ENCODE peak calls at places on chromosomes 3 and 15, in seven cellular contexts. B is transverse colon, U is thoracic aorta, W is IMR-90, S is OCI-LY7, Z is fibroblast of mammary gland, N is colonic mucosa. G is an unnamed sample.

GRCh38 chr15:75844629-75845390 is 1.6 kb downstream of the UBE2Q2 start:
- DNase-seq in B (no peak), Z (no peak), N (no peak), S (no peak), W (no peak), U (no peak), G (peak; percentile 5)

GRCh38 chr3:42505849-42506410 is 3.5 kb downstream of the VIPR1 start:
- DNase-seq in S (no peak), U (no peak), B (peak; percentile 7), Z (no peak), W (no peak), N (peak; percentile 19), G (no peak)

GRCh38 chr15:84727429-84727828 is 11.5 kb upstream of the SEC11A start:
- DNase-seq in U (no peak), Z (no peak), N (no peak), S (no peak), B (no peak), W (peak; percentile 51), G (no peak)

GRCh38 chr3:44355634-44356033 is 17.1 kb downstream of the TCAIM start:
- DNase-seq in N (no peak), U (peak; percentile 8), S (no peak), Z (peak; percentile 87), B (no peak), W (peak; percentile 91), G (peak; percentile 89)

GRCh38 chr3:66483006-66483928 is 17.6 kb downstream of the LRIG1 start:
- DNase-seq in U (peak; percentile 59), B (peak; percentile 57), S (peak; percentile 58), N (peak; percentile 66), W (peak; percentile 73), Z (peak; percentile 73), G (peak; percentile 44)

GRCh38 chr3:124322966-124323365 is 331.0 kb upstream of the ROPN1 start:
- DNase-seq in B (no peak), S (no peak), N (no peak), Z (no peak), W (peak; percentile 46), U (no peak), G (no peak)

GRCh38 chr15:67506775-67507747 is 13.9 kb upstream of the C15orf61 start:
- DNase-seq in W (peak; percentile 9), S (peak; percentile 14), N (no peak), U (no peak), Z (peak; percentile 71), B (no peak), G (peak; percentile 67)

GRCh38 chr3:128746881-128747280 is 20.9 kb downstream of the RAB7A start:
- DNase-seq in N (no peak), S (no peak), W (no peak), B (no peak), Z (no peak), U (no peak), G (no peak)

GRCh38 chr15:63484433-63484832 is 20.0 kb upstream of the USP3 start:
- DNase-seq in N (no peak), B (no peak), U (no peak), W (no peak), S (no peak), Z (no peak), G (no peak)

GRCh38 chr15:83287541-83288027 is 3.1 kb upstream of the BNC1 start:
- DNase-seq in U (no peak), Z (peak; percentile 99), W (peak; percentile 98), N (no peak), S (no peak), B (no peak), G (peak; percentile 93)

GRCh38 chr3:4712109-4712508 is 219.0 kb downstream of the ITPR1 start:
- DNase-seq in N (peak; percentile 78), U (no peak), W (peak; percentile 57), S (no peak), B (peak; percentile 71), Z (peak; percentile 90), G (peak; percentile 70)

GRCh38 chr3:186596568-186597287 is 16.1 kb upstream of the AHSG start:
- DNase-seq in B (no peak), U (no peak), N (no peak), Z (no peak), S (no peak), W (peak; percentile 16), G (peak; percentile 43)

GRCh38 chr15:64825081-64825430 is 391 bp downstream of the PIF1 start:
- DNase-seq in B (no peak), S (peak; percentile 46), U (no peak), Z (no peak), W (no peak), N (no peak), G (no peak)

GRCh38 chr3:64988188-64988587 is 300.4 kb upstream of the ADAMTS9 start:
- DNase-seq in Z (peak; percentile 32), W (no peak), N (no peak), S (no peak), U (no peak), B (no peak), G (peak; percentile 42)

GRCh38 chr15:42273099-42273899 is at the start of the genes GANC and TMEM87A:
- DNase-seq in N (peak; percentile 98), U (peak; percentile 88), B (peak; percentile 98), S (peak; percentile 97), W (peak; percentile 99), Z (peak; percentile 98), G (peak; percentile 99)

GRCh38 chr15:42273900-42274692 is 863 bp upstream of the TMEM87A start:
- DNase-seq in Z (peak; percentile 81), W (peak; percentile 67), N (peak; percentile 82), B (peak; percentile 82), S (peak; percentile 72), U (peak; percentile 48), G (peak; percentile 75)

GRCh38 chr15:42275780-42276395 is 2.7 kb upstream of the TMEM87A start:
- DNase-seq in U (no peak), W (no peak), Z (no peak), B (no peak), N (no peak), S (no peak), G (peak; percentile 26)

GRCh38 chr15:42272768-42273098 is 268 bp upstream of the GANC start:
- DNase-seq in N (no peak), U (no peak), W (no peak), S (no peak), Z (no peak), B (no peak), G (no peak)

GRCh38 chr15:42274693-42274971 is 1.4 kb upstream of the TMEM87A start:
- DNase-seq in B (peak; percentile 18), N (peak; percentile 27), W (no peak), S (no peak), U (no peak), Z (no peak), G (no peak)
- H3K4me3 ChIP-seq in B (peak overlapping the region; percentile 67), N (peak overlapping the region; percentile 58), W (no peak overlapping the region), S (peak overlapping the region; percentile 84), U (peak overlapping the region; percentile 89), Z (peak overlapping the region; percentile 97), G (peak overlapping the region; percentile 84)

GRCh38 chr3:5796541-5796940 is 609.0 kb downstream of the EDEM1 start:
- DNase-seq in W (no peak), Z (no peak), S (no peak), B (no peak), N (no peak), U (no peak), G (no peak)

GRCh38 chr3:5800965-5801364 is 613.5 kb downstream of the EDEM1 start:
- DNase-seq in N (no peak), S (no peak), W (no peak), Z (no peak), B (no peak), U (no peak), G (no peak)

GRCh38 chr3:5798809-5799208 is 611.3 kb downstream of the EDEM1 start:
- DNase-seq in S (no peak), U (no peak), Z (no peak), W (no peak), B (no peak), N (no peak), G (no peak)

DNA sequence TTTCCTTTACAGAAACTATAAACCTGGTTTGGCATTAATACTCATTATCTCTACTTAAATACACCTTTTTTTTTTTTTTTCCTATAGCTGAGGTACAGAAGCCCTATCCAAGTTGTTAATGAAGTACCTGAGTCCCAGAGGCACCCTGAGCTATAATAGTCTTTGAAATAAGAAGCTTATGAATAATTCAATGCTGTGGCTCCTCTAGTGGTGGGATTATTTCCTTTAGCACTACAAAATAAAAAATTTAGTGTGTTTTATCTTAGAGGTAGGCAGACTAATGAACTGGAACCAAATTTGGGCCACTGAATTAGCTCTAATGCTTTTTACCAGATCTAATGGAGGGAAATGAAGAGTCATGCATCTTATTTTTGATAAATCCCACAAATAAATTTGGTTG is 611.9 kb downstream of the EDEM1 start:
- DNase-seq in W (no peak), U (no peak), B (no peak), Z (no peak), S (no peak), N (no peak), G (no peak)
- TF ChIP-seq CTCF in W (no peak), U (no peak), B (no peak), Z (no peak), S (peak; percentile 28), N (no peak), G (no peak)

DNA sequence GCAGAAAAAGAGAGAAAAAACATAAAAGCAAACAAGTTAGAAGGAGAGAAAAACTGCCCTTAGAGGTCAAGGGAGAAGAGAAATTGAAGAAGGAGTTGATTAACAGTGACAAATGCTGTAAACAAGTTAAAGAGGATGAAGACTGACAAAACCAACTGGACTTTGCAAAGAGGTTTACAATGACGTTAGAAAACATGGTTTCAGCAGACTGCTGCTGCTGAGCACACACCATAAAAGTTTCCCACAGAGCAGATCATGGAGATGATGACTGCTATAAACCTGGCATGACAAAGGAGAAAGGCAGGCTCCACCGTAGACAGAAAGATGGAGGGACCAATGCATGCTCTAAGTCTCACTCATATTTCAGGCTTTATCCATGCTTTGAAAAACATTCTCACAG is 78.7 kb downstream of the POLQ start:
- DNase-seq in U (no peak), N (no peak), W (no peak), B (no peak), Z (no peak), S (no peak), G (no peak)
- H3K4me3 ChIP-seq in U (no peak overlapping the region), N (no peak overlapping the region), W (no peak overlapping the region), B (no peak overlapping the region), Z (no peak overlapping the region), S (no peak overlapping the region), G (no peak overlapping the region)

GRCh38 chr3:188349276-188349962 is 195.5 kb downstream of the LPP start:
- DNase-seq in B (no peak), S (peak; percentile 44), Z (peak; percentile 24), W (no peak), U (no peak), N (no peak), G (peak; percentile 42)
- TF ChIP-seq CTCF in B (no peak), S (peak; percentile 61), Z (no peak), W (no peak), U (no peak), N (no peak), G (no peak)